ENCODE peak calls at places on chromosomes 16 and 17, in four cellular contexts. L, H, N and U are unnamed samples.

GRCh38 chr17:44778656-44779210 is 19.9 kb downstream of the ADAM11 start:
- DNase-seq in H (no peak), L (peak), N (no peak), U (no peak)

GRCh38 chr17:41678411-41678906 is 10.2 kb upstream of the EIF1 start:
- DNase-seq in N (no peak), L (peak), H (no peak), U (no peak)

GRCh38 chr17:72624652-72625051 is 467.8 kb downstream of the SLC39A11 start:
- DNase-seq in N (no peak), H (no peak), L (no peak), U (no peak)

GRCh38 chr17:5618511-5618910 is 34.2 kb upstream of the NLRP1 start:
- DNase-seq in L (no peak), H (no peak), N (no peak), U (no peak)

GRCh38 chr16:57127037-57127763 is 34.8 kb downstream of the CPNE2 start:
- DNase-seq in N (no peak), H (no peak), L (no peak), U (no peak)

GRCh38 chr16:55435387-55435786 is 43.6 kb upstream of the MMP2 start:
- DNase-seq in H (no peak), N (no peak), L (no peak), U (no peak)

GRCh38 chr17:37107406-37108083 is 158.8 kb downstream of the AATF start:
- DNase-seq in H (peak), N (no peak), L (peak), U (peak)

GRCh38 chr16:1823821-1824220 is 2.8 kb downstream of the HAGH start:
- DNase-seq in N (no peak), H (no peak), L (peak), U (peak)